ENCODE peak calls at places on chromosome 20, in nine cellular contexts. P, R, J, W, Z, L, A, T and O are unnamed samples.

GRCh38 chr20:46739441-46740213 is 30.2 kb downstream of the SLC2A10 start:
- DNase-seq in P (no peak), R (peak; percentile 93), J (no peak), W (no peak), Z (peak; percentile 39), L (no peak), A (no peak), T (no peak), O (peak; percentile 78)

GRCh38 chr20:50517817-50518154 is 7.6 kb downstream of the PTPN1 start:
- DNase-seq in P (no peak), R (no peak), J (no peak), W (no peak), Z (no peak), L (no peak), A (no peak), T (no peak), O (no peak)

GRCh38 chr20:56855693-56856092 is 226.6 kb downstream of the TFAP2C start:
- DNase-seq in P (no peak), R (no peak), J (no peak), W (no peak), Z (no peak), L (no peak), A (no peak), T (no peak), O (no peak)

GRCh38 chr20:47328841-47329448 is 27.6 kb downstream of the ZMYND8 start:
- DNase-seq in P (no peak), R (no peak), J (no peak), W (no peak), Z (no peak), L (no peak), A (no peak), T (no peak), O (no peak)

GRCh38 chr20:57134804-57135203 is 131.6 kb downstream of the BMP7 start:
- DNase-seq in P (no peak), R (no peak), J (no peak), W (no peak), Z (no peak), L (no peak), A (no peak), T (no peak), O (no peak)

GRCh38 chr20:38900606-38901005 is 25.6 kb upstream of the FAM83D start:
- DNase-seq in P (no peak), R (no peak), J (no peak), W (no peak), Z (no peak), L (no peak), A (no peak), T (no peak), O (no peak)

GRCh38 chr20:8447262-8448120 is 315.4 kb downstream of the PLCB1 start:
- DNase-seq in P (no peak), R (no peak), J (no peak), W (no peak), Z (no peak), L (no peak), A (no peak), T (no peak), O (no peak)

GRCh38 chr20:35145141-35145564 is 2.0 kb downstream of the EDEM2 start:
- DNase-seq in P (peak; percentile 75), R (peak; percentile 77), J (peak; percentile 56), W (peak; percentile 86), Z (peak; percentile 41), L (peak; percentile 41), A (no peak), T (no peak), O (peak; percentile 66)

GRCh38 chr20:20360464-20360863 is 7.4 kb upstream of the INSM1 start:
- DNase-seq in P (peak; percentile 76), R (peak; percentile 71), J (peak; percentile 71), W (peak; percentile 69), Z (peak; percentile 43), L (peak; percentile 52), A (peak; percentile 45), T (peak; percentile 20), O (no peak)

GRCh38 chr20:41638459-41638858 is 20.3 kb upstream of the CHD6 start:
- DNase-seq in P (no peak), R (no peak), J (no peak), W (no peak), Z (no peak), L (no peak), A (no peak), T (no peak), O (no peak)

GRCh38 chr20:16801919-16802651 is 53.9 kb downstream of the OTOR start:
- DNase-seq in P (peak; percentile 77), R (peak; percentile 64), J (peak; percentile 58), W (peak; percentile 61), Z (peak; percentile 16), L (peak; percentile 24), A (peak; percentile 86), T (no peak), O (peak; percentile 50)

GRCh38 chr20:62156592-62157386 is 13.2 kb downstream of the SS18L1 start:
- DNase-seq in P (peak; percentile 86), R (peak; percentile 47), J (peak; percentile 37), W (peak; percentile 48), Z (no peak), L (no peak), A (peak; percentile 86), T (no peak), O (peak; percentile 61)

GRCh38 chr20:62156254-62156556 is 12.6 kb downstream of the SS18L1 start:
- DNase-seq in P (no peak), R (no peak), J (no peak), W (no peak), Z (no peak), L (no peak), A (no peak), T (no peak), O (no peak)

GRCh38 chr20:62158088-62158400 is 14.5 kb downstream of the SS18L1 start:
- DNase-seq in P (no peak), R (no peak), J (no peak), W (no peak), Z (no peak), L (no peak), A (no peak), T (no peak), O (no peak)

GRCh38 chr20:62157387-62158087 is 14.0 kb downstream of the SS18L1 start:
- DNase-seq in P (no peak), R (no peak), J (no peak), W (no peak), Z (no peak), L (no peak), A (no peak), T (no peak), O (no peak)

GRCh38 chr20:62155428-62156253 is 12.1 kb downstream of the SS18L1 start:
- DNase-seq in P (no peak), R (peak; percentile 85), J (no peak), W (no peak), Z (no peak), L (no peak), A (no peak), T (no peak), O (peak; percentile 20)
- TF ChIP-seq CTCF in P (no peak), R (no peak), J (no peak), W (no peak), Z (no peak), L (no peak), A (no peak), T (no peak), O (no peak)

GRCh38 chr20:32451340-32451681 is 93.2 kb downstream of the ASXL1 start:
- DNase-seq in P (no peak), R (no peak), J (no peak), W (no peak), Z (no peak), L (no peak), A (no peak), T (no peak), O (no peak)
- TF ChIP-seq CTCF in P (no peak), R (no peak), J (no peak), W (no peak), Z (no peak), L (no peak), A (no peak), T (no peak), O (no peak)

DNA sequence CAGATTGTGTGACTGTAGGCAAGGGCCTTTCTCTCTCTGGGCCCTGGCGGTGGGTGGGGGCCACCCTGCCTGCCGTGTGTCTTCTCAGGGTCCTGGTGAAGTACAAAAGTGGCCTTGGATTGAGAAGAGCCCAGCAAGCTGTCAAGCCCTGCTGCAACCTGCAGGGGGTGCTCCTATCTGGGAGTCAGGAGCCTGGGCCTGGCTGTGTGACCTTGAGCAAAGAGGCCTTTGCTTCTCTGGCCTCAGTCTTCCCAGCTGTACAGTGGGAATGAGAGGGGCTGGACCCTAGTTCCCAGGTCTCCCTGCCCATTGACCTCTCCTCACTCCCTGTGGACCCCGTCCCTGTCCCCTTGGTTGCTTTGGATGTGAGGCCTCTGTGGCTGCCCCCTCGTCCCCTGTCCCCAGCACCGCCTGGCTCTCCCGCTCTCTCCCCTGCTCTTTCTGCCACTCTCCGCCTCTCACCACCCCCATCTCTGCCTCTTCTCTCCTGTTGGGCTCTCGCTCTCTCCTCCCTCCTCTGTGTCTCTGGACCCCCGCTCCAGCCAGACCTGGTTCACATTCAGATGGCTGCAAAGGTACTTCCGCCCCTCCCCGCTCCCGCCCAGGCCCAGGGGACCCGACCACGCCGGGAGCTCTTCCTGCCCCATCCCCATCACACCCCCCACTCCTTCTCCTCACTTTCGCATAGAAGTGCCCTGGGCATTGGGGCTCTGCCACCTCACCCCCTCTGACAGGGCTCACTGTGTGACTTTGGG is 46.7 kb downstream of the SRC start:
- DNase-seq in P (peak; percentile 41), R (no peak), J (no peak), W (no peak), Z (no peak), L (no peak), A (peak; percentile 50), T (no peak), O (no peak)
- TF ChIP-seq CTCF in P (peak; percentile 45), R (peak; percentile 28), J (peak; percentile 44), W (peak; percentile 52), Z (peak; percentile 44), L (peak; percentile 26), A (peak; percentile 23), T (peak; percentile 48), O (peak; percentile 30)

GRCh38 chr20:977021-977420 is 25.1 kb downstream of the RSPO4 start:
- DNase-seq in P (no peak), R (no peak), J (no peak), W (no peak), Z (no peak), L (no peak), A (no peak), T (no peak), O (no peak)

GRCh38 chr20:969868-970267 is 32.2 kb downstream of the RSPO4 start:
- DNase-seq in P (no peak), R (no peak), J (no peak), W (no peak), Z (no peak), L (no peak), A (no peak), T (no peak), O (no peak)

GRCh38 chr20:972256-972655 is 29.9 kb downstream of the RSPO4 start:
- DNase-seq in P (no peak), R (no peak), J (no peak), W (no peak), Z (no peak), L (no peak), A (no peak), T (no peak), O (no peak)

GRCh38 chr20:976033-976432 is 26.1 kb downstream of the RSPO4 start:
- DNase-seq in P (no peak), R (no peak), J (no peak), W (no peak), Z (no peak), L (no peak), A (no peak), T (no peak), O (no peak)

DNA sequence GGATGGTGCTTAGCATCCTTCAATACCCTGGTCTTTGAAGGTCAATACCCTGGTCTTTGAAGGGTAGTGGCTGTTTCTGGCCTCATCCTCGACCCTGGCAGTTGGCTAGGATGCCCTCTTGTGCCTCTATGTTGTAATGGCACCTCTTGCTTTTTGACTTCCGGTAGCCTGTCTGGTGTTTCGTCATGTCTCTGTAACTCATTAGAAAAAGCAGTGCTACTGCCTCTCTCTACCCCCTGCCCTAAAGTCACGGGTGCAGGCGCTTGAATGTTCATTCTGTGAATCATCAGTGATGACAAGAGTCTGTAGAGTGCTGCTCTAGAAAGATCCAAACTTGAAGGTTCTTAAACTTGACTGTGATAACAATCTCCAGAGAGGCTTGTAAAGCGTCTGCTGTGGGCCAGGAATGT is 28.3 kb downstream of the RSPO4 start:
- DNase-seq in P (peak; percentile 52), R (peak; percentile 53), J (peak; percentile 1), W (no peak), Z (no peak), L (peak; percentile 40), A (peak; percentile 46), T (peak; percentile 11), O (peak; percentile 36)
- TF ChIP-seq CTCF in P (peak; percentile 60), R (peak; percentile 60), J (peak; percentile 6), W (peak; percentile 35), Z (peak; percentile 27), L (peak; percentile 36), A (peak; percentile 58), T (peak; percentile 43), O (no peak)